ENCODE peak calls at places on chromosomes 13 and 19, in six cellular contexts. J is T-helper 9 cell; Q is ascending aorta; R is cardiac muscle cell; A is Caki2; T is activated naive CD8-positive, alpha-beta T cell treated with anti-CD3 and anti-CD28 coated beads for 36 hours. H is an unnamed sample.

GRCh38 chr19:995051-995827 is 5.0 kb upstream of the GRIN3B start:
- DNase-seq in R (no peak), A (peak), T (no peak), J (no peak), Q (no peak), H (no peak)

GRCh38 chr19:58009666-58010301 is 7.2 kb upstream of the ZNF606 start:
- DNase-seq in R (peak), J (peak), T (peak), A (peak), Q (peak), H (no peak)

GRCh38 chr13:57970404-57970803 is 338.9 kb downstream of the PCDH17 start:
- DNase-seq in Q (no peak), R (no peak), A (no peak), T (no peak), J (no peak), H (no peak)

GRCh38 chr19:4972509-4973230 is 3.8 kb downstream of the KDM4B start:
- DNase-seq in A (peak), Q (no peak), J (no peak), T (no peak), R (no peak), H (no peak)

GRCh38 chr13:52085416-52085815 is 43.5 kb downstream of the NEK5 start:
- DNase-seq in A (no peak), J (no peak), R (no peak), T (no peak), Q (no peak), H (no peak)

GRCh38 chr13:105342421-105342820 is 1193.0 kb downstream of the EFNB2 start:
- DNase-seq in A (no peak), Q (no peak), R (no peak), J (no peak), T (no peak), H (no peak)

GRCh38 chr13:73870970-73871935 is 263.0 kb downstream of the KLF12 start:
- DNase-seq in Q (no peak), T (no peak), R (no peak), A (no peak), J (no peak), H (no peak)

GRCh38 chr19:14118165-14119051 is 846 bp upstream of the PRKACA start:
- DNase-seq in A (no peak), T (peak), Q (peak), R (peak), J (peak), H (no peak)

GRCh38 chr13:54859827-54860226 is 1831.2 kb downstream of the OLFM4 start:
- DNase-seq in R (no peak), A (no peak), Q (no peak), T (no peak), J (no peak), H (no peak)

GRCh38 chr13:83365723-83366122 is 516.6 kb downstream of the SLITRK1 start:
- DNase-seq in T (no peak), Q (no peak), A (no peak), J (no peak), R (no peak), H (no peak)

GRCh38 chr13:107999751-108000150 is 215.6 kb downstream of the LIG4 start:
- DNase-seq in R (no peak), A (no peak), J (no peak), Q (no peak), T (no peak), H (no peak)

GRCh38 chr19:17311455-17312248 is 2.3 kb downstream of the DDA1 start:
- DNase-seq in R (no peak), T (no peak), J (no peak), Q (no peak), A (peak), H (no peak)

GRCh38 chr19:6074709-6075403 is 35.4 kb downstream of the RFX2 start:
- DNase-seq in Q (no peak), R (no peak), A (no peak), J (no peak), T (no peak), H (no peak)

GRCh38 chr13:46035066-46035465 is 17.5 kb downstream of the ZC3H13 start:
- DNase-seq in A (no peak), J (no peak), R (no peak), Q (no peak), T (no peak), H (no peak)

GRCh38 chr13:93151277-93151676 is 75.3 kb upstream of the GPC6 start:
- DNase-seq in R (no peak), Q (no peak), A (peak), J (no peak), T (no peak), H (no peak)

H was measured in HuH-7.